ENCODE peak calls at places on chromosomes 3 and 15, in seven cellular contexts. One of them, this sample, is unnamed.

GRCh38 chr3:142586803-142587406 is 8.4 kb upstream of the ATR start:
- DNase-seq in pancreas: peak
- DNase-seq in choroid plexus epithelial cell: peak
- DNase-seq in ovary: no peak
- DNase-seq in breast epithelium: no peak
- DNase-seq in brain microvascular endothelial cell: peak
- DNase-seq in cardiac fibroblast: peak
- DNase-seq in this sample: peak

GRCh38 chr3:9078561-9079240 is 115.4 kb upstream of the RAD18 start:
- DNase-seq in choroid plexus epithelial cell: peak
- DNase-seq in cardiac fibroblast: no peak
- DNase-seq in ovary: no peak
- DNase-seq in brain microvascular endothelial cell: no peak
- DNase-seq in pancreas: no peak
- DNase-seq in breast epithelium: no peak
- DNase-seq in this sample: no peak

GRCh38 chr15:88791637-88792036 is 11.6 kb upstream of the ACAN start:
- DNase-seq in cardiac fibroblast: no peak
- DNase-seq in ovary: no peak
- DNase-seq in choroid plexus epithelial cell: no peak
- DNase-seq in brain microvascular endothelial cell: no peak
- DNase-seq in pancreas: no peak
- DNase-seq in breast epithelium: no peak
- DNase-seq in this sample: no peak

GRCh38 chr3:30180305-30181275 is 425.8 kb upstream of the TGFBR2 start:
- DNase-seq in breast epithelium: no peak
- DNase-seq in ovary: no peak
- DNase-seq in choroid plexus epithelial cell: peak
- DNase-seq in brain microvascular endothelial cell: no peak
- DNase-seq in pancreas: no peak
- DNase-seq in cardiac fibroblast: peak
- DNase-seq in this sample: peak

GRCh38 chr15:58240191-58240932 is 102.2 kb downstream of the AQP9 start:
- DNase-seq in brain microvascular endothelial cell: no peak
- DNase-seq in choroid plexus epithelial cell: no peak
- DNase-seq in cardiac fibroblast: no peak
- DNase-seq in ovary: no peak
- DNase-seq in breast epithelium: no peak
- DNase-seq in pancreas: no peak
- DNase-seq in this sample: no peak

GRCh38 chr3:29195055-29195454 is 85.8 kb upstream of the RBMS3 start:
- DNase-seq in pancreas: no peak
- DNase-seq in choroid plexus epithelial cell: peak
- DNase-seq in cardiac fibroblast: no peak
- DNase-seq in breast epithelium: no peak
- DNase-seq in ovary: no peak
- DNase-seq in brain microvascular endothelial cell: no peak
- DNase-seq in this sample: no peak

GRCh38 chr3:167102071-167102470 is 278.0 kb downstream of the ZBBX start:
- DNase-seq in choroid plexus epithelial cell: no peak
- DNase-seq in ovary: no peak
- DNase-seq in brain microvascular endothelial cell: no peak
- DNase-seq in breast epithelium: no peak
- DNase-seq in cardiac fibroblast: no peak
- DNase-seq in pancreas: no peak
- DNase-seq in this sample: no peak

GRCh38 chr3:38614091-38614490 is 35.4 kb downstream of the SCN5A start:
- DNase-seq in ovary: no peak
- DNase-seq in cardiac fibroblast: no peak
- DNase-seq in pancreas: no peak
- DNase-seq in brain microvascular endothelial cell: no peak
- DNase-seq in breast epithelium: no peak
- DNase-seq in choroid plexus epithelial cell: no peak
- DNase-seq in this sample: no peak

GRCh38 chr3:128970741-128971048 is 23.2 kb downstream of the CFAP92 start:
- DNase-seq in ovary: no peak
- DNase-seq in pancreas: no peak
- DNase-seq in brain microvascular endothelial cell: no peak
- DNase-seq in cardiac fibroblast: no peak
- DNase-seq in breast epithelium: no peak
- DNase-seq in choroid plexus epithelial cell: no peak
- DNase-seq in this sample: no peak

GRCh38 chr3:180433172-180433571 is 168.8 kb upstream of the TTC14 start:
- DNase-seq in breast epithelium: no peak
- DNase-seq in pancreas: no peak
- DNase-seq in choroid plexus epithelial cell: peak
- DNase-seq in ovary: no peak
- DNase-seq in cardiac fibroblast: peak
- DNase-seq in brain microvascular endothelial cell: peak
- DNase-seq in this sample: no peak

GRCh38 chr15:44028349-44028748 is 166.7 kb downstream of the FRMD5 start:
- DNase-seq in pancreas: no peak
- DNase-seq in choroid plexus epithelial cell: no peak
- DNase-seq in ovary: no peak
- DNase-seq in brain microvascular endothelial cell: peak
- DNase-seq in cardiac fibroblast: no peak
- DNase-seq in breast epithelium: no peak
- DNase-seq in this sample: no peak

GRCh38 chr3:127750226-127751031 is 71.9 kb downstream of the MGLL start:
- DNase-seq in choroid plexus epithelial cell: peak
- DNase-seq in ovary: no peak
- DNase-seq in cardiac fibroblast: peak
- DNase-seq in pancreas: no peak
- DNase-seq in brain microvascular endothelial cell: peak
- DNase-seq in breast epithelium: no peak
- DNase-seq in this sample: peak

GRCh38 chr15:90463381-90463780 is 66.3 kb upstream of the CRTC3 start:
- DNase-seq in brain microvascular endothelial cell: peak
- DNase-seq in ovary: no peak
- DNase-seq in breast epithelium: no peak
- DNase-seq in cardiac fibroblast: peak
- DNase-seq in choroid plexus epithelial cell: peak
- DNase-seq in pancreas: no peak
- DNase-seq in this sample: peak
- H3K4me3 ChIP-seq in brain microvascular endothelial cell: no peak
- H3K4me3 ChIP-seq in ovary: no peak
- H3K4me3 ChIP-seq in breast epithelium: no peak
- H3K4me3 ChIP-seq in cardiac fibroblast: no peak
- H3K4me3 ChIP-seq in choroid plexus epithelial cell: no peak
- H3K4me3 ChIP-seq in pancreas: no peak
- H3K4me3 ChIP-seq in this sample: no peak

GRCh38 chr3:43153189-43154083 is 47.6 kb upstream of the POMGNT2 start:
- DNase-seq in brain microvascular endothelial cell: no peak
- DNase-seq in choroid plexus epithelial cell: no peak
- DNase-seq in cardiac fibroblast: peak
- DNase-seq in breast epithelium: no peak
- DNase-seq in ovary: peak
- DNase-seq in pancreas: peak
- DNase-seq in this sample: peak

GRCh38 chr3:43155016-43155415 is 49.1 kb upstream of the POMGNT2 start:
- DNase-seq in choroid plexus epithelial cell: no peak
- DNase-seq in pancreas: no peak
- DNase-seq in brain microvascular endothelial cell: no peak
- DNase-seq in cardiac fibroblast: no peak
- DNase-seq in ovary: no peak
- DNase-seq in breast epithelium: no peak
- DNase-seq in this sample: no peak

GRCh38 chr3:43156812-43157455 is 51.1 kb upstream of the POMGNT2 start:
- DNase-seq in choroid plexus epithelial cell: no peak
- DNase-seq in cardiac fibroblast: no peak
- DNase-seq in ovary: no peak
- DNase-seq in breast epithelium: no peak
- DNase-seq in brain microvascular endothelial cell: no peak
- DNase-seq in pancreas: no peak
- DNase-seq in this sample: no peak

GRCh38 chr3:43152649-43153048 is 46.8 kb upstream of the POMGNT2 start:
- DNase-seq in brain microvascular endothelial cell: no peak
- DNase-seq in breast epithelium: no peak
- DNase-seq in ovary: no peak
- DNase-seq in pancreas: no peak
- DNase-seq in cardiac fibroblast: peak
- DNase-seq in choroid plexus epithelial cell: peak
- DNase-seq in this sample: no peak

DNA sequence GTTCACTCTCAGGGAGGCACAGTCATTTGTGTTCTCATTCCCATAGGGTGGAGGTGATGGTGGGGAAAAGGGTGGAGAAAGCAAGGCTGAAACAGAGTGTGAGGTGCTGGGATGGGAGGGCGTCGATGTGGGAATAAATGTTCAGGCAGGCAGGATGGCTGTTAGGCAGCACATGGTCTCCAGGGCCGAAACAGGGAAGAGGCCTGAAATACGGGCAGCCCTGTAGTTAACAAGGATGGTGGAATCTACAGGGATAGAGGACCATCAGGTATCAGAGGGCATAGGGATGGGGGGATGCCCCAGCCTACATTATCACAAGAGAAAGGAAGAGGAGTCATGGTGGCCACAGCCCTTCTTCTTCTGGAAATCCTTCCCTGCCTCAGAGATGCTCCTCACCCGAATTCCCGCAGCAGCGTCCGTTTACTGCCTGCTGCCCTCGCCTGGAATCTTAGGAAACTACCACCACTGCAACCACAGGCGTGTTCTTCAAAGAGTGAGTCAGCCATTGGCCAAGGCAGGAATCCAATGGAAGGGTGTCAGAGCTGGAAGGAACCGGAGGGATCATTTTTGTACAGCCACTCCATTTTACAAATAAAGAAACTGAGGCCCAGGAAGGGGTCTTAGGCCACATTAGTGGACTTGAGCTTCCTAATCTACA is 49.7 kb upstream of the POMGNT2 start:
- DNase-seq in ovary: peak
- DNase-seq in cardiac fibroblast: peak
- DNase-seq in choroid plexus epithelial cell: peak
- DNase-seq in pancreas: peak
- DNase-seq in brain microvascular endothelial cell: peak
- DNase-seq in breast epithelium: peak
- DNase-seq in this sample: peak
- TF ChIP-seq CTCF in ovary: no peak
- TF ChIP-seq CTCF in cardiac fibroblast: peak
- TF ChIP-seq CTCF in choroid plexus epithelial cell: peak
- TF ChIP-seq CTCF in pancreas: peak
- TF ChIP-seq CTCF in brain microvascular endothelial cell: peak
- TF ChIP-seq CTCF in breast epithelium: peak
- TF ChIP-seq CTCF in this sample: peak

GRCh38 chr15:48334260-48334659 is 3.0 kb downstream of the DUT start:
- DNase-seq in brain microvascular endothelial cell: no peak
- DNase-seq in pancreas: no peak
- DNase-seq in breast epithelium: no peak
- DNase-seq in ovary: no peak
- DNase-seq in cardiac fibroblast: no peak
- DNase-seq in choroid plexus epithelial cell: peak
- DNase-seq in this sample: no peak

GRCh38 chr15:48332642-48333034 is 1.4 kb downstream of the DUT start:
- DNase-seq in pancreas: no peak
- DNase-seq in ovary: no peak
- DNase-seq in choroid plexus epithelial cell: no peak
- DNase-seq in brain microvascular endothelial cell: no peak
- DNase-seq in breast epithelium: no peak
- DNase-seq in cardiac fibroblast: no peak
- DNase-seq in this sample: no peak

GRCh38 chr15:48331796-48332641 is 790 bp downstream of the DUT start:
- DNase-seq in pancreas: peak
- DNase-seq in cardiac fibroblast: no peak
- DNase-seq in ovary: peak
- DNase-seq in brain microvascular endothelial cell: peak
- DNase-seq in choroid plexus epithelial cell: peak
- DNase-seq in breast epithelium: peak
- DNase-seq in this sample: no peak

GRCh38 chr15:48330855-48331795 is at the start of gene DUT:
- DNase-seq in cardiac fibroblast: peak
- DNase-seq in breast epithelium: peak
- DNase-seq in choroid plexus epithelial cell: peak
- DNase-seq in brain microvascular endothelial cell: peak
- DNase-seq in ovary: peak
- DNase-seq in pancreas: peak
- DNase-seq in this sample: peak

DNA sequence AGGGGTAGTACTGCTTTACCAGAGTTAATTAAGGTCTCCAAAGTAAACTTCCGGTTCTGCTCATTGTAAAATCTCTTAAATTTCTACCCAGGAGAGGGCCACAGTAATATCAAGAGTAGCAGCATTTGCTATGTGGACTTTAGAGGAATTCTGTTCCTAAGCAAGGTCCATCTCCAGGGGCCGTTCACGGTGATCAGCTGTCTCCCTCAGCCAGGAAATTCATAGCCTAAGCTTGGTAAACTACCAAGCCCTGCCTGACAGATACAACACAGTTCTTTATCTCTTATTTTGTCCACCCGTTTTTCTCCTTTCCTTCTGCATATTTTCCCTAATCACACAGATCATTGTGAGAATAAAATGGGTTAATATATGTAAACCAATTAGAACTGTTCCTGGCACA is 2.3 kb downstream of the DUT start:
- DNase-seq in choroid plexus epithelial cell: no peak
- DNase-seq in breast epithelium: no peak
- DNase-seq in cardiac fibroblast: no peak
- DNase-seq in pancreas: no peak
- DNase-seq in ovary: no peak
- DNase-seq in brain microvascular endothelial cell: no peak
- DNase-seq in this sample: no peak
- H3K4me3 ChIP-seq in choroid plexus epithelial cell: no peak
- H3K4me3 ChIP-seq in breast epithelium: no peak
- H3K4me3 ChIP-seq in cardiac fibroblast: no peak
- H3K4me3 ChIP-seq in pancreas: no peak
- H3K4me3 ChIP-seq in ovary: no peak
- H3K4me3 ChIP-seq in brain microvascular endothelial cell: no peak
- H3K4me3 ChIP-seq in this sample: no peak

GRCh38 chr3:151949706-151950105 is 76.3 kb downstream of the SUCNR1 start:
- DNase-seq in ovary: no peak
- DNase-seq in brain microvascular endothelial cell: no peak
- DNase-seq in cardiac fibroblast: no peak
- DNase-seq in breast epithelium: no peak
- DNase-seq in choroid plexus epithelial cell: no peak
- DNase-seq in pancreas: no peak
- DNase-seq in this sample: no peak

GRCh38 chr3:151946606-151947005 is 73.2 kb downstream of the SUCNR1 start:
- DNase-seq in ovary: no peak
- DNase-seq in choroid plexus epithelial cell: no peak
- DNase-seq in cardiac fibroblast: no peak
- DNase-seq in brain microvascular endothelial cell: no peak
- DNase-seq in pancreas: no peak
- DNase-seq in breast epithelium: no peak
- DNase-seq in this sample: peak

GRCh38 chr3:151940481-151940880 is 67.0 kb downstream of the SUCNR1 start:
- DNase-seq in pancreas: no peak
- DNase-seq in brain microvascular endothelial cell: no peak
- DNase-seq in breast epithelium: no peak
- DNase-seq in cardiac fibroblast: no peak
- DNase-seq in choroid plexus epithelial cell: no peak
- DNase-seq in ovary: no peak
- DNase-seq in this sample: no peak

GRCh38 chr3:151943539-151943938 is 70.1 kb downstream of the SUCNR1 start:
- DNase-seq in pancreas: no peak
- DNase-seq in breast epithelium: no peak
- DNase-seq in cardiac fibroblast: no peak
- DNase-seq in choroid plexus epithelial cell: no peak
- DNase-seq in ovary: no peak
- DNase-seq in brain microvascular endothelial cell: no peak
- DNase-seq in this sample: no peak

GRCh38 chr3:151944356-151944755 is 70.9 kb downstream of the SUCNR1 start:
- DNase-seq in breast epithelium: no peak
- DNase-seq in choroid plexus epithelial cell: no peak
- DNase-seq in cardiac fibroblast: no peak
- DNase-seq in brain microvascular endothelial cell: no peak
- DNase-seq in pancreas: no peak
- DNase-seq in ovary: no peak
- DNase-seq in this sample: no peak
- TF ChIP-seq CTCF in breast epithelium: no peak
- TF ChIP-seq CTCF in choroid plexus epithelial cell: no peak
- TF ChIP-seq CTCF in cardiac fibroblast: no peak
- TF ChIP-seq CTCF in brain microvascular endothelial cell: no peak
- TF ChIP-seq CTCF in pancreas: no peak
- TF ChIP-seq CTCF in ovary: no peak
- TF ChIP-seq CTCF in this sample: no peak

GRCh38 chr15:96359371-96359771 is 28.9 kb downstream of the NR2F2 start:
- DNase-seq in cardiac fibroblast: no peak
- DNase-seq in ovary: no peak
- DNase-seq in pancreas: no peak
- DNase-seq in breast epithelium: no peak
- DNase-seq in brain microvascular endothelial cell: no peak
- DNase-seq in choroid plexus epithelial cell: no peak
- DNase-seq in this sample: peak
- H3K4me3 ChIP-seq in cardiac fibroblast: peak
- H3K4me3 ChIP-seq in ovary: peak
- H3K4me3 ChIP-seq in pancreas: no peak
- H3K4me3 ChIP-seq in breast epithelium: peak
- H3K4me3 ChIP-seq in brain microvascular endothelial cell: peak
- H3K4me3 ChIP-seq in choroid plexus epithelial cell: peak
- H3K4me3 ChIP-seq in this sample: peak

This sample was measured in fibroblast of villous mesenchyme.